ENCODE peak calls at places on chromosomes 7 and 10, in four cellular contexts. L is cardiac septum, T is A172, Y is mucosa of descending colon. E is an unnamed sample.

GRCh38 chr7:101018271-101019167 is 1.4 kb upstream of the MUC17 start:
- DNase-seq in Y (no peak), T (no peak), L (peak), E (no peak)

GRCh38 chr7:44326261-44327125 is 1.1 kb upstream of the CAMK2B start:
- DNase-seq in T (no peak), Y (no peak), L (peak), E (no peak)

GRCh38 chr7:84393776-84394175 is 199.2 kb upstream of the SEMA3A start:
- DNase-seq in Y (no peak), T (no peak), L (no peak), E (no peak)

GRCh38 chr10:62047240-62047897 is 145.9 kb downstream of the ARID5B start:
- DNase-seq in T (no peak), L (no peak), Y (no peak), E (no peak)

GRCh38 chr7:18037609-18038008 is 10.0 kb upstream of the PRPS1L1 start:
- DNase-seq in T (no peak), Y (no peak), L (no peak), E (no peak)

GRCh38 chr10:94192333-94192732 is 170.4 kb downstream of the NOC3L start:
- DNase-seq in T (no peak), L (no peak), Y (no peak), E (no peak)

GRCh38 chr7:92368741-92369140 is 78.5 kb upstream of the GATAD1 start:
- DNase-seq in Y (no peak), L (no peak), T (no peak), E (no peak)

GRCh38 chr10:46285300-46285699 is 1.5 kb upstream of the ANTXRL start:
- DNase-seq in L (no peak), T (peak), Y (no peak), E (no peak)

GRCh38 chr10:63247771-63248170 is 114.6 kb downstream of the NRBF2 start:
- DNase-seq in L (no peak), T (no peak), Y (no peak), E (no peak)

GRCh38 chr7:141511370-141512335 is 39.6 kb upstream of the AGK start:
- DNase-seq in Y (peak), T (no peak), L (no peak), E (peak)

GRCh38 chr7:73909051-73909941 is 48.3 kb downstream of the TMEM270 start:
- DNase-seq in L (peak), T (no peak), Y (no peak), E (peak)

GRCh38 chr7:1892011-1892965 is 222.2 kb downstream of the ELFN1 start:
- DNase-seq in L (no peak), T (no peak), Y (no peak), E (no peak)

GRCh38 chr7:19327011-19327410 is 181.8 kb upstream of the FERD3L start:
- DNase-seq in T (peak), L (no peak), Y (no peak), E (no peak)

GRCh38 chr7:108972009-108972408 is 402.3 kb downstream of the DNAJB9 start:
- DNase-seq in L (no peak), T (no peak), Y (no peak), E (no peak)

GRCh38 chr7:69276011-69276729 is 322.1 kb upstream of the AUTS2 start:
- DNase-seq in L (no peak), Y (no peak), T (peak), E (no peak)

GRCh38 chr10:89301721-89302445 is at the start of gene IFIT2:
- DNase-seq in Y (peak), T (peak), L (no peak), E (no peak)

GRCh38 chr7:140458191-140458590 is 21.1 kb downstream of the MKRN1 start:
- DNase-seq in T (no peak), L (no peak), Y (no peak), E (no peak)

GRCh38 chr7:10940748-10941358 is 32.8 kb upstream of the PHF14 start:
- DNase-seq in T (no peak), Y (no peak), L (no peak), E (no peak)

GRCh38 chr7:139726485-139726869 is 51.3 kb downstream of the HIPK2 start:
- DNase-seq in L (no peak), Y (no peak), T (no peak), E (no peak)

GRCh38 chr10:33126118-33126517 is 168.1 kb upstream of the ITGB1 start:
- DNase-seq in T (peak), L (no peak), Y (no peak), E (no peak)

GRCh38 chr10:23522345-23522744 is 83.5 kb downstream of the OTUD1 start:
- DNase-seq in T (peak), Y (no peak), L (no peak), E (no peak)

GRCh38 chr7:69114374-69114773 is 483.9 kb upstream of the AUTS2 start:
- DNase-seq in L (no peak), T (peak), Y (no peak), E (no peak)

GRCh38 chr7:106736508-106737201 is 75.7 kb upstream of the CCDC71L start:
- DNase-seq in Y (no peak), T (peak), L (no peak), E (no peak)

GRCh38 chr10:13891542-13892431 is 305.0 kb downstream of the PRPF18 start:
- DNase-seq in L (no peak), T (no peak), Y (no peak), E (peak)

GRCh38 chr10:71528371-71529202 is 131.9 kb downstream of the CDH23 start:
- DNase-seq in L (no peak), Y (no peak), T (no peak), E (no peak)

GRCh38 chr7:1571261-1571650 is 1.4 kb upstream of the PSMG3 start:
- DNase-seq in T (no peak), L (no peak), Y (no peak), E (peak)

GRCh38 chr7:134472572-134473242 is 13.8 kb upstream of the AKR1B1 start:
- DNase-seq in L (no peak), T (no peak), Y (no peak), E (no peak)

GRCh38 chr7:22406715-22407114 is 49.8 kb upstream of the RAPGEF5 start:
- DNase-seq in L (no peak), Y (no peak), T (no peak), E (no peak)

GRCh38 chr10:119871881-119872609 is 598 bp downstream of the MCMBP start:
- DNase-seq in T (peak), Y (peak), L (peak), E (peak)

GRCh38 chr10:13724484-13724883 is 137.7 kb downstream of the PRPF18 start:
- DNase-seq in L (no peak), Y (no peak), T (no peak), E (no peak)

GRCh38 chr7:96276019-96276418 is 45.9 kb downstream of the SLC25A13 start:
- DNase-seq in Y (no peak), T (no peak), L (no peak), E (no peak)

GRCh38 chr7:106957766-106958165 is 86.7 kb upstream of the PRKAR2B start:
- DNase-seq in T (no peak), Y (no peak), L (no peak), E (no peak)

GRCh38 chr10:90437452-90437851 is 420.4 kb downstream of the HTR7 start:
- DNase-seq in Y (no peak), L (no peak), T (no peak), E (no peak)

GRCh38 chr10:93390691-93391090 is 91.4 kb downstream of the MYOF start:
- DNase-seq in T (no peak), L (no peak), Y (no peak), E (no peak)

GRCh38 chr10:12287772-12288171 is 61.6 kb upstream of the CAMK1D start:
- DNase-seq in T (no peak), Y (no peak), L (no peak), E (no peak)

GRCh38 chr7:929311-929711 is 25.2 kb downstream of the ADAP1 start:
- DNase-seq in T (no peak), Y (peak), L (no peak), E (peak)

GRCh38 chr10:5575482-5576153 is 50.9 kb downstream of the CALML3 start:
- DNase-seq in Y (no peak), T (peak), L (peak), E (peak)

GRCh38 chr10:101535949-101536348 is 52.1 kb downstream of the POLL start:
- DNase-seq in T (no peak), L (no peak), Y (no peak), E (no peak)

GRCh38 chr10:108180883-108181282 is 1016.4 kb upstream of the SORCS1 start:
- DNase-seq in L (no peak), T (peak), Y (no peak), E (no peak)

E was measured in lower lobe of right lung.